ENCODE peak calls at places on chromosomes 2 and 18, in four cellular contexts. V, X, O and A are unnamed samples.

GRCh38 chr2:191636235-191636543 is 41.7 kb upstream of the NABP1 start:
- DNase-seq in V (peak), O (no peak), X (peak), A (no peak)

GRCh38 chr2:28321426-28321825 is 71.2 kb upstream of the FOSL2 start:
- DNase-seq in X (peak), V (no peak), O (no peak), A (no peak)

GRCh38 chr2:10910625-10911024 is 1.1 kb upstream of the KCNF1 start:
- DNase-seq in V (no peak), X (no peak), O (no peak), A (no peak)

GRCh38 chr2:97738236-97739019 is 25.1 kb downstream of the ZAP70 start:
- DNase-seq in O (no peak), V (no peak), X (no peak), A (no peak)

GRCh38 chr2:20576598-20577115 is 74.2 kb downstream of the HS1BP3 start:
- DNase-seq in V (no peak), O (peak), X (no peak), A (peak)

GRCh38 chr2:226984461-226985226 is 148.8 kb downstream of the RHBDD1 start:
- DNase-seq in V (no peak), O (no peak), X (no peak), A (no peak)

GRCh38 chr2:226622484-226622883 is 177.1 kb downstream of the IRS1 start:
- DNase-seq in O (no peak), V (no peak), X (no peak), A (no peak)

GRCh38 chr2:145412155-145412554 is 892.2 kb upstream of the ZEB2 start:
- DNase-seq in O (no peak), X (no peak), V (no peak), A (no peak)

GRCh38 chr2:167140767-167141166 is 252.5 kb downstream of the XIRP2 start:
- DNase-seq in V (peak), X (peak), O (no peak), A (no peak)

GRCh38 chr2:201235865-201236811 is 24.2 kb upstream of the CASP8 start:
- DNase-seq in X (peak), V (peak), O (peak), A (peak)

GRCh38 chr18:33114749-33115148 is 325.8 kb downstream of the CCDC178 start:
- DNase-seq in V (no peak), X (no peak), O (no peak), A (no peak)

GRCh38 chr2:189723199-189723598 is 39.4 kb downstream of the OSGEPL1 start:
- DNase-seq in V (no peak), O (no peak), X (no peak), A (no peak)

GRCh38 chr2:16012626-16013501 is 72.5 kb downstream of the MYCN start:
- DNase-seq in V (no peak), X (no peak), O (peak), A (peak)

GRCh38 chr2:84924173-84925106 is 19.0 kb downstream of the TMSB10 start:
- DNase-seq in O (peak), X (no peak), V (no peak), A (peak)

GRCh38 chr2:71070294-71071025 is 2.0 kb downstream of the NAGK start:
- DNase-seq in O (peak), V (no peak), X (no peak), A (no peak)

GRCh38 chr2:53958443-53958842 is 12.3 kb downstream of the PSME4 start:
- DNase-seq in O (no peak), X (no peak), V (no peak), A (no peak)

GRCh38 chr18:56043691-56044090 is 455.7 kb upstream of the TCF4 start:
- DNase-seq in X (no peak), V (no peak), O (no peak), A (no peak)

GRCh38 chr18:77112161-77112801 is 20.3 kb downstream of the MBP start:
- DNase-seq in V (no peak), O (no peak), X (no peak), A (no peak)

GRCh38 chr2:7356909-7357584 is 439.8 kb downstream of the RNF144A start:
- DNase-seq in O (peak), X (no peak), V (no peak), A (no peak)

GRCh38 chr2:192194065-192194865 is 468 bp downstream of the TMEFF2 start:
- DNase-seq in O (no peak), V (no peak), X (no peak), A (no peak)

GRCh38 chr18:3869848-3870247 is 419.9 kb downstream of the TGIF1 start:
- DNase-seq in V (no peak), O (peak), X (peak), A (no peak)

GRCh38 chr18:31134988-31135529 is 27.6 kb downstream of the DSC1 start:
- DNase-seq in X (no peak), V (no peak), O (no peak), A (no peak)

GRCh38 chr2:72548081-72548764 is 277.6 kb downstream of the EXOC6B start:
- DNase-seq in V (no peak), X (no peak), O (peak), A (no peak)

GRCh38 chr2:13682878-13683277 is 949.6 kb upstream of the LRATD1 start:
- DNase-seq in X (peak), O (no peak), V (no peak), A (no peak)

GRCh38 chr2:223779877-223780276 is 57.5 kb downstream of the AP1S3 start:
- DNase-seq in X (no peak), O (peak), V (no peak), A (peak)

GRCh38 chr2:182870227-182870626 is 3.8 kb upstream of the FRZB start:
- DNase-seq in X (no peak), V (no peak), O (peak), A (peak)

GRCh38 chr2:144518744-144519596 is 949 bp downstream of the ZEB2 start:
- DNase-seq in X (no peak), O (no peak), V (no peak), A (no peak)

GRCh38 chr2:90207454-90208058 is 1516.1 kb downstream of the RPIA start:
- DNase-seq in V (no peak), O (peak), X (no peak), A (no peak)